ENCODE peak calls at places on chromosomes 4 and X, in eight cellular contexts. C, S, J, F, E, B, M and H are unnamed samples.

GRCh38 chr4:54783402-54784110 is 125.8 kb downstream of the KIT start:
- DNase-seq in C (no peak), S (no peak), J (no peak), F (no peak), E (no peak), B (no peak), M (no peak), H (no peak)

GRCh38 chrX:110420771-110421498 is 62.3 kb downstream of the RTL9 start:
- DNase-seq in C (no peak), S (no peak), J (no peak), F (no peak), E (peak; percentile 55), B (no peak), M (no peak), H (no peak)

GRCh38 chrX:129831486-129831885 is 12.2 kb downstream of the ZDHHC9 start:
- DNase-seq in C (no peak), S (no peak), J (no peak), F (no peak), E (no peak), B (no peak), M (peak; percentile 20), H (no peak)

GRCh38 chr4:112234952-112235609 is 3.5 kb downstream of the AP1AR start:
- DNase-seq in C (peak; percentile 68), S (peak; percentile 82), J (no peak), F (peak; percentile 80), E (peak; percentile 81), B (peak; percentile 51), M (peak; percentile 66), H (no peak)

GRCh38 chrX:7170903-7171302 is 22.9 kb upstream of the PUDP start:
- DNase-seq in C (peak; percentile 34), S (peak; percentile 40), J (no peak), F (no peak), E (peak; percentile 43), B (peak; percentile 19), M (no peak), H (no peak)

GRCh38 chrX:73903941-73904340 is 340.9 kb downstream of the CHIC1 start:
- DNase-seq in C (no peak), S (no peak), J (no peak), F (no peak), E (no peak), B (no peak), M (no peak), H (no peak)

GRCh38 chr4:74640111-74640903 is 154.0 kb downstream of the BTC start:
- DNase-seq in C (no peak), S (no peak), J (no peak), F (no peak), E (peak; percentile 46), B (no peak), M (no peak), H (no peak)

GRCh38 chrX:68693481-68694410 is 46.3 kb downstream of the STARD8 start:
- DNase-seq in C (peak; percentile 82), S (peak; percentile 80), J (peak; percentile 85), F (peak; percentile 6), E (peak; percentile 29), B (no peak), M (peak; percentile 86), H (peak; percentile 94)

GRCh38 chr4:15794905-15795304 is 16.8 kb downstream of the CD38 start:
- DNase-seq in C (no peak), S (no peak), J (no peak), F (no peak), E (no peak), B (no peak), M (no peak), H (no peak)

GRCh38 chr4:142282870-142283431 is 563.1 kb downstream of the INPP4B start:
- DNase-seq in C (peak; percentile 42), S (no peak), J (no peak), F (no peak), E (peak; percentile 53), B (no peak), M (no peak), H (no peak)
- TF ChIP-seq CTCF in C (peak; percentile 64), S (peak; percentile 27), J (peak; percentile 60), F (peak; percentile 36), E (peak; percentile 78), B (peak; percentile 78), M (peak; percentile 44), H (peak; percentile 29)

DNA sequence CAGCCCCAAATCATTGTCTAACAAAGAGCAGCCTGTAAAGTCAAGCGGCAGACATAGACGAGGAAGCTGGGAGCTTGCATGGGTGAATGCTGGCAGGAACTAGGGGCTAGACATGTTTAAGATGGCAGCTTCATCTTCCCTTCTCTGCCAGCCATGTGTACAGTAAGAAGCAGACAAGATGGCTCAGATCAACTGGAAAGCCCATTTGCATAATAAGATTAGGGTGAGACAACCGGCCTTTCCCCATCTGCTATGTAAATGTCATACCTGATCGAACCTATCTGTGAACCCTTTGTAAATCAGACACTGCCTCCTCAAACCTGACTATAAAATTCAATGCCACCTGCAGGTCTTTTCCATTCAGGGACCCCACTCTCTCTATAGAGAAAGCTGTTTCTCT is 22.8 kb upstream of the HADH start:
- DNase-seq in C (no peak), S (no peak), J (no peak), F (no peak), E (no peak), B (no peak), M (no peak), H (no peak)
- H3K4me1 ChIP-seq in C (no peaks in the 10 kb centered on the region), S (no peaks in the 10 kb centered on the region), J (no peaks in the 10 kb centered on the region), F (no peaks in the 10 kb centered on the region), E (no peaks in the 10 kb centered on the region), B (no peaks in the 10 kb centered on the region), M (no peaks in the 10 kb centered on the region), H (no peaks in the 10 kb centered on the region)

GRCh38 chr4:132059227-132059626 is 1089.9 kb upstream of the PCDH10 start:
- DNase-seq in C (no peak), S (no peak), J (no peak), F (no peak), E (no peak), B (no peak), M (no peak), H (no peak)

GRCh38 chr4:132065940-132066495 is 1083.1 kb upstream of the PCDH10 start:
- DNase-seq in C (no peak), S (no peak), J (no peak), F (no peak), E (peak; percentile 54), B (no peak), M (no peak), H (no peak)

GRCh38 chr4:132063829-132064228 is 1085.3 kb upstream of the PCDH10 start:
- DNase-seq in C (no peak), S (no peak), J (no peak), F (no peak), E (no peak), B (no peak), M (no peak), H (no peak)

DNA sequence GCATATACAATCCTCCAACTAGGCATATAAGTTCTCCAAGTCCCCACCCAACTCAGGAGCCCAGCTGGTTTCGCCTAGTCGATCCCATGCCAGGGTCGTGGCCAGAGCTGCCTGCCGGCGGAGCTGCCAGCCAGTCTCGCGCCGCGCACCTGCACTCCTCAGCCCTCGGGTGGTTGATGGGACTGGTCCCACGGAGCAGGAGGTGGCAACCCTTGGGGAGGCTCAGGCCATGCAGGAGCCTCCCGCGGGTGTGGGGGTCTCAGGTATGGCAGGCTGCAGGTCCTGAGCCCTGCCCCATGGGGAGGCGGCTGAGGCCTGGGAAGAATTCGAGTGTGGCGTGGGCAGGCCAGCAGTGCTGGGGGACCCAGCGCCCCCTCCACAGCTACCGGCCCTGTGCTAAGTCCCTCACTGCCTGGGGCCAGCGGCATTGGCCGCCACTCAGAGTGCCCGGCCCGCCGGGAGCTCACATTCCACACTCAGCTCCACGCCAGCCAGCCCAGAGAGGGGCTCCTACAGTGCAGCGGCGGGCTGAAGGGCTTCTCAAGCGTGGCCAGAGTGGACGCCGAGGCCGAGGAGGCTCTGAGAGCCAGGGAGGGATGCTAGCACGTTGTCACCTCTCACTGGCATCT is 1086.4 kb upstream of the PCDH10 start:
- DNase-seq in C (no peak), S (no peak), J (no peak), F (no peak), E (no peak), B (no peak), M (no peak), H (peak; percentile 72)
- H3K36me3 ChIP-seq in C (no peaks in the 10 kb centered on the region), S (no peaks in the 10 kb centered on the region), J (no peaks in the 10 kb centered on the region), F (no peaks in the 10 kb centered on the region), E (no peaks in the 10 kb centered on the region), B (no peaks in the 10 kb centered on the region), M (no peaks in the 10 kb centered on the region), H (no peaks in the 10 kb centered on the region)

GRCh38 chrX:85309717-85310116 is 65.9 kb downstream of the ZNF711 start:
- DNase-seq in C (no peak), S (no peak), J (no peak), F (no peak), E (no peak), B (no peak), M (no peak), H (no peak)
- TF ChIP-seq CTCF in C (no peak), S (no peak), J (no peak), F (no peak), E (no peak), B (no peak), M (no peak), H (no peak)